ENCODE peak calls at places on chromosomes 1 and 21, in four cellular contexts. One of them, this sample, is unnamed.

GRCh38 chr1:92832537-92833160 is 809 bp downstream of the RPL5 start:
- DNase-seq in AG04450: no peak
- DNase-seq in NT2/D1: no peak
- DNase-seq in SJSA1: no peak
- DNase-seq in this sample: no peak

GRCh38 chr21:40615503-40616376 is 231.2 kb downstream of the DSCAM start:
- DNase-seq in AG04450: no peak
- DNase-seq in NT2/D1: no peak
- DNase-seq in SJSA1: no peak
- DNase-seq in this sample: no peak

GRCh38 chr1:204065174-204065985 is 7.5 kb upstream of the SOX13 start:
- DNase-seq in AG04450: no peak
- DNase-seq in NT2/D1: peak
- DNase-seq in SJSA1: no peak
- DNase-seq in this sample: no peak

GRCh38 chr1:27336756-27337155 is 5.1 kb upstream of the SYTL1 start:
- DNase-seq in AG04450: no peak
- DNase-seq in NT2/D1: no peak
- DNase-seq in SJSA1: no peak
- DNase-seq in this sample: no peak

GRCh38 chr1:109751531-109752260 is 10.9 kb upstream of the GSTM3 start:
- DNase-seq in AG04450: no peak
- DNase-seq in NT2/D1: no peak
- DNase-seq in SJSA1: no peak
- DNase-seq in this sample: no peak

GRCh38 chr1:154463512-154463990 is 38.5 kb upstream of the TDRD10 start:
- DNase-seq in AG04450: no peak
- DNase-seq in NT2/D1: no peak
- DNase-seq in SJSA1: peak
- DNase-seq in this sample: no peak

GRCh38 chr1:181482521-181483083 is 715 bp upstream of the CACNA1E start:
- DNase-seq in AG04450: no peak
- DNase-seq in NT2/D1: peak
- DNase-seq in SJSA1: no peak
- DNase-seq in this sample: no peak

GRCh38 chr1:230401763-230402294 is 24.3 kb downstream of the PGBD5 start:
- DNase-seq in AG04450: peak
- DNase-seq in NT2/D1: no peak
- DNase-seq in SJSA1: no peak
- DNase-seq in this sample: no peak

GRCh38 chr21:37435120-37435519 is 68.5 kb downstream of the DYRK1A start:
- DNase-seq in AG04450: peak
- DNase-seq in NT2/D1: no peak
- DNase-seq in SJSA1: no peak
- DNase-seq in this sample: no peak

GRCh38 chr1:183517401-183517800 is 45.1 kb downstream of the SMG7 start:
- DNase-seq in AG04450: no peak
- DNase-seq in NT2/D1: no peak
- DNase-seq in SJSA1: no peak
- DNase-seq in this sample: no peak

GRCh38 chr21:27569831-27570230 is 602.9 kb upstream of the ADAMTS5 start:
- DNase-seq in AG04450: no peak
- DNase-seq in NT2/D1: no peak
- DNase-seq in SJSA1: no peak
- DNase-seq in this sample: no peak
- H3K4me3 ChIP-seq in AG04450: no peak
- H3K4me3 ChIP-seq in NT2/D1: no peak
- H3K4me3 ChIP-seq in SJSA1: no peak
- H3K4me3 ChIP-seq in this sample: peak

GRCh38 chr1:47985001-47985400 is 12.2 kb downstream of the TRABD2B start:
- DNase-seq in AG04450: no peak
- DNase-seq in NT2/D1: no peak
- DNase-seq in SJSA1: peak
- DNase-seq in this sample: no peak

GRCh38 chr1:47987601-47988000 is 9.6 kb downstream of the TRABD2B start:
- DNase-seq in AG04450: no peak
- DNase-seq in NT2/D1: no peak
- DNase-seq in SJSA1: no peak
- DNase-seq in this sample: no peak

GRCh38 chr1:47984175-47984789 is 12.9 kb downstream of the TRABD2B start:
- DNase-seq in AG04450: no peak
- DNase-seq in NT2/D1: peak
- DNase-seq in SJSA1: peak
- DNase-seq in this sample: no peak

GRCh38 chr1:47983677-47984076 is 13.5 kb downstream of the TRABD2B start:
- DNase-seq in AG04450: no peak
- DNase-seq in NT2/D1: peak
- DNase-seq in SJSA1: no peak
- DNase-seq in this sample: no peak

DNA sequence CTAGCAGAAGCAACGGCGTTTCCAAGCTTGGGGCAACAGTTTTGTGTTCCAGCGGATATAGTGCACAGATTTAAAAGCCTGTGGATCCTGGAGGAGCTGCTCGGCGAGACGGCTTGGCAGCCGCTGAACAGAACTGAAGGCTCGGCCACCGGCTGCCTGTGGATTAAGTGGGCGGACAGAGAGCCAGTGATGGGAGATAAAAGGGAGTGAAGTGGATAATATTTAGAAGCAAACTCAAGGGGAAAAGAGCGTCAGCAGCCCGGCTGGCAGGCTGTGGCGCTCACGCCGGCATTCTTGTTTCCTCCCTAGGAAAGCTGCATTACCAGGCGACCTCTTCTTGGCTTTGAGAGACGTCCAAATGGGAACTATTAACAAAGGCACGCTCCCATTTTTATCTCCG is 10.4 kb downstream of the TRABD2B start:
- DNase-seq in AG04450: no peak
- DNase-seq in NT2/D1: no peak
- DNase-seq in SJSA1: peak
- DNase-seq in this sample: no peak
- H3K4me3 ChIP-seq in AG04450: no peak
- H3K4me3 ChIP-seq in NT2/D1: no peak
- H3K4me3 ChIP-seq in SJSA1: no peak
- H3K4me3 ChIP-seq in this sample: no peak

GRCh38 chr1:33334081-33334552 is 13.2 kb upstream of the A3GALT2 start:
- DNase-seq in AG04450: no peak
- DNase-seq in NT2/D1: no peak
- DNase-seq in SJSA1: no peak
- DNase-seq in this sample: no peak
- H3K4me3 ChIP-seq in AG04450: no peak
- H3K4me3 ChIP-seq in NT2/D1: no peak
- H3K4me3 ChIP-seq in SJSA1: no peak
- H3K4me3 ChIP-seq in this sample: no peak

GRCh38 chr1:228370941-228371740 is 35.5 kb downstream of the TRIM11 start:
- DNase-seq in AG04450: no peak
- DNase-seq in NT2/D1: no peak
- DNase-seq in SJSA1: no peak
- DNase-seq in this sample: no peak
- H3K4me3 ChIP-seq in AG04450: no peak
- H3K4me3 ChIP-seq in NT2/D1: no peak
- H3K4me3 ChIP-seq in SJSA1: no peak
- H3K4me3 ChIP-seq in this sample: no peak

GRCh38 chr1:1418464-1419362 is 2.4 kb downstream of the ANKRD65 start:
- DNase-seq in AG04450: no peak
- DNase-seq in NT2/D1: no peak
- DNase-seq in SJSA1: no peak
- DNase-seq in this sample: no peak
- H3K4me3 ChIP-seq in AG04450: no peak
- H3K4me3 ChIP-seq in NT2/D1: no peak
- H3K4me3 ChIP-seq in SJSA1: no peak
- H3K4me3 ChIP-seq in this sample: no peak

DNA sequence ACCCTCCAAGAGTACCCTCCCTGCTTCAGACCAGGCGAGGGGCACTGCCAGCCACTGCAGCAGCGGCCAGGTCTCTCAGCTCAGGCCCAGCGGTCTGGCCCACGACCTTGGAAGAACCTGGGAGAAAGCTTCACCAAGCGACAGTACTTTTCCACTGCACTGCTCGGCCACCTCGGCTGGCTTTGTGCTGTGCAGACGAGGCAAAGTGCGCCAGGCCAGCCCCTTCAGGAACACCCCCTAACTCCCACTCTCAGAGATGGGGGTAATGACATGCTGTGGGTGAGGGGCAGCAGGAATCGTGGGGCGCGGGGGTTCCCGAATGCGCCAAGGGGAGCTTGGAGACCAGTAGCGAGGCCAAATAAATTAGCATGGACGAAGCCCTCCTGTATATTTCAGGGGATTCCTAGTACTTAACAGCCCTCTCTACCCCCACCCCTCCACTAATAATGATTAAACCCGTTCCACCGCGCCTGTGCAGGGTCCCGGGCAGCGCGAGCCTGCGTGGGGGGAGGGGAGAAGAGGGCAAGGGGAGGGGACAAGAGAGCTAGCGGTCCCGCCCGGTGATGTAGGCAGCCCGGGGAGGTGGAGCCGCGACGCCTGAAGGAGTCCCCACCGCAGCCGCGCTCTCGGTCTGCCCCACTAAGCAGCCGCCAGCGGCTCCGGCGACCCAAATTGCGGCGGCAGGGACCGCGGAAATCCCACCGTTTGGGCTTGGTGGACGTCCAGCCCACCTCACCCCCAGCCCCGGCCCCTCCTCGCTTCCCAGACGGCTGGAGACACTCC is at the start of gene FAM43B:
- DNase-seq in AG04450: no peak
- DNase-seq in NT2/D1: no peak
- DNase-seq in SJSA1: no peak
- DNase-seq in this sample: no peak
- H3K4me3 ChIP-seq in AG04450: peak
- H3K4me3 ChIP-seq in NT2/D1: peak
- H3K4me3 ChIP-seq in SJSA1: no peak
- H3K4me3 ChIP-seq in this sample: no peak

GRCh38 chr1:201261771-201262547 is 21.3 kb upstream of the PKP1 start:
- DNase-seq in AG04450: no peak
- DNase-seq in NT2/D1: no peak
- DNase-seq in SJSA1: peak
- DNase-seq in this sample: peak

GRCh38 chr1:201260648-201261311 is 22.5 kb upstream of the PKP1 start:
- DNase-seq in AG04450: no peak
- DNase-seq in NT2/D1: no peak
- DNase-seq in SJSA1: no peak
- DNase-seq in this sample: peak

GRCh38 chr1:201260236-201260591 is 23.1 kb upstream of the PKP1 start:
- DNase-seq in AG04450: no peak
- DNase-seq in NT2/D1: no peak
- DNase-seq in SJSA1: peak
- DNase-seq in this sample: peak

GRCh38 chr1:201258763-201259230 is 24.5 kb upstream of the PKP1 start:
- DNase-seq in AG04450: no peak
- DNase-seq in NT2/D1: no peak
- DNase-seq in SJSA1: peak
- DNase-seq in this sample: no peak

DNA sequence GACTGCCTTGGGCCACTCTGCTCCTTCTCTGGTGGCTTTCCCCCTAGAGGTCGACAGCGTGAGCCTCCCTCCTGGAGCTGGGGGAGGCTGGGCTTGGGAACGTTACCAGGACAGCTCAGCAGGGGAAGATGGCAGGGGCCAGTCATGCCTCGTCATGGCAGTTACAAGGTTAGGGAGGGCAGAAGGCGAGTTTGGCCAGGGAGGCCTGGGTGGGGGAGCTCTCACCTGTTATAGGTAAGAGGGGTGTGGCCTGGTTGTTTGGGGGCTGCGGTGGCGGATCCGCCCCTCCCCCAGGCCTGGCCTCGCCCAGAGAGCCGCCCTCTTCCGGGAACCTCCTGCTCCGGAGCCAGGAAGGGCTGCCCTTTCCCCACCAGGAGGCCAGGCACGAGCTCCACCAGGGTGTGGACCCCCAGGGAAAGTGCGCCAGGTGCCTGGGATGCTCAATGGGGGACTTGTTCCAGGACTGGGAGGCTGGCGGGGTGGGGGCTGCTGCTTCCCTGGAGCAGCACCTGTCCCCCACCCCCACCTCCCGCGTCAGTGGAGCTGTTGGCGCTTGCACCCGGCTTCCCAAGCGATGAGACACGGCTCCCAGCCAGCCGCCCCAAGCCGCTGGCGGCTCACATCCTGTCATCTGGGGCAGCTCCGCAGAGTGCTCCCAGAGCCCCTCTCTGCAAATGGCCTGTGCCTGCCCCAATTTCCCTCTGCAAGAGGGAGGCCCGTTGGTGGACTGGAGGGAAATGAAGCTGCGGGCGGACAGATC is 23.6 kb upstream of the PKP1 start:
- DNase-seq in AG04450: no peak
- DNase-seq in NT2/D1: no peak
- DNase-seq in SJSA1: peak
- DNase-seq in this sample: peak
- H3K4me3 ChIP-seq in AG04450: no peak
- H3K4me3 ChIP-seq in NT2/D1: peak
- H3K4me3 ChIP-seq in SJSA1: no peak
- H3K4me3 ChIP-seq in this sample: peak

DNA sequence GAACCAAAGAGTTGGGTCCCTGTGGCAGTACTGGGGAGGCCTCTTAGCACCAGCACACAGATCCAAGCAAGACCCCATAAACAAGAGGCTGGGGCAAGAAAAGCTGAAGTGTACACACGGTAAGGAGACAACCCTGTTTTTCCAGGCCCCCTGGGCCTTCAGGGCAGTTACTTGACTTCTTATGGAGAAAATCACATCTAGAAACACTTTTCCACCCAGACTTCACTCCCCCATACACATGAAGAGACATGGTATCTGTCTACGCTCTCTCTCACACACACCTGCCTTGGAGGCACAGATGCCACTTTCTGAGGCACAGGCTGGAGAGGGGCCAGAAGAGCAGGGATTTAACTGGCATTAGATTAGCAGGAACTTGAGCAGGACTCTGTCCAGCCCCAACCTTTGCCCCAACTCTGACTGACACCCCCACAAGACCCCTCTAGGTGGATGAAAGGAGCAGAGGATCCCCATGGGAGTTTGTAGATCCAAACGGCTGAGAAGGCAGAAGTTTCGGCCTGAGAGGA is 2.2 kb downstream of the CERS2 start:
- DNase-seq in AG04450: no peak
- DNase-seq in NT2/D1: no peak
- DNase-seq in SJSA1: no peak
- DNase-seq in this sample: no peak
- H3K4me3 ChIP-seq in AG04450: peak
- H3K4me3 ChIP-seq in NT2/D1: no peak
- H3K4me3 ChIP-seq in SJSA1: no peak
- H3K4me3 ChIP-seq in this sample: peak